ENCODE peak calls at places on chromosomes 1 and 21, in six cellular contexts. I is left lung, W is cardiac fibroblast, P is fibroblast of pulmonary artery, G is GM12865, R is endodermal cell. B is an unnamed sample.

GRCh38 chr1:32993215-32993566 is 28.6 kb upstream of the RNF19B start:
- DNase-seq in G (peak), P (no peak), I (no peak), R (no peak), W (no peak), B (no peak)

GRCh38 chr1:202210370-202210769 is 16.8 kb downstream of the LGR6 start:
- DNase-seq in R (peak), P (peak), W (no peak), G (no peak), I (peak), B (peak)

GRCh38 chr1:59354754-59355337 is 58.0 kb downstream of the FGGY start:
- DNase-seq in P (no peak), I (no peak), G (peak), R (no peak), W (peak), B (no peak)

GRCh38 chr1:111227875-111228747 is 598 bp downstream of the CHI3L2 start:
- DNase-seq in R (peak), I (no peak), P (peak), G (peak), W (peak), B (peak)

GRCh38 chr1:232923739-232924386 is 26.5 kb upstream of the NTPCR start:
- DNase-seq in P (no peak), G (peak), I (no peak), W (peak), R (no peak), B (no peak)

GRCh38 chr21:32604484-32604883 is 7.7 kb downstream of the CFAP298 start:
- DNase-seq in I (no peak), R (peak), G (no peak), W (no peak), P (no peak), B (no peak)

GRCh38 chr1:244163131-244163530 is 112.0 kb downstream of the ZBTB18 start:
- DNase-seq in W (peak), I (no peak), P (peak), G (no peak), R (no peak), B (no peak)

GRCh38 chr1:198472123-198472522 is 68.4 kb downstream of the ATP6V1G3 start:
- DNase-seq in W (no peak), G (no peak), R (no peak), P (no peak), I (no peak), B (no peak)

GRCh38 chr1:223611939-223612338 is 53.6 kb downstream of the CAPN8 start:
- DNase-seq in W (no peak), P (no peak), G (no peak), I (no peak), R (no peak), B (no peak)

GRCh38 chr1:247322849-247323586 is 8.6 kb downstream of the ZNF496 start:
- DNase-seq in G (no peak), P (no peak), W (no peak), R (no peak), I (no peak), B (no peak)

GRCh38 chr1:160108888-160109662 is 6.5 kb upstream of the ATP1A2 start:
- DNase-seq in G (peak), W (peak), P (peak), I (no peak), R (peak), B (peak)

GRCh38 chr1:48532976-48533375 is 61.0 kb upstream of the SPATA6 start:
- DNase-seq in G (no peak), P (no peak), R (peak), I (no peak), W (no peak), B (no peak)

GRCh38 chr1:214213136-214213535 is 67.8 kb upstream of the SMYD2 start:
- DNase-seq in I (no peak), G (no peak), W (peak), P (peak), R (no peak), B (peak)

GRCh38 chr1:187336769-187337168 is 508.0 kb downstream of the PLA2G4A start:
- DNase-seq in R (no peak), I (no peak), W (no peak), P (no peak), G (peak), B (no peak)

GRCh38 chr1:2097386-2098300 is 47.4 kb downstream of the PRKCZ start:
- DNase-seq in R (no peak), P (no peak), W (no peak), G (no peak), I (peak), B (no peak)

GRCh38 chr1:11434506-11434905 is 44.4 kb upstream of the DISP3 start:
- DNase-seq in I (peak), W (no peak), P (no peak), R (no peak), G (no peak), B (no peak)

GRCh38 chr1:227947678-227948492 is at the start of gene WNT9A:
- DNase-seq in I (peak), W (peak), R (peak), P (peak), G (no peak), B (peak)

GRCh38 chr1:200242379-200243041 is 167.3 kb downstream of the ZNF281 start:
- DNase-seq in R (no peak), I (no peak), W (peak), P (peak), G (no peak), B (peak)

GRCh38 chr1:37752583-37753471 is 12.1 kb downstream of the EPHA10 start:
- DNase-seq in R (peak), I (peak), W (no peak), P (peak), G (peak), B (no peak)

GRCh38 chr1:67966001-67966665 is 84.3 kb downstream of the DIRAS3 start:
- DNase-seq in P (no peak), R (no peak), G (no peak), I (no peak), W (peak), B (no peak)

GRCh38 chr21:26471116-26471505 is 102.0 kb downstream of the CYYR1 start:
- DNase-seq in I (no peak), W (no peak), G (no peak), P (no peak), R (no peak), B (no peak)

GRCh38 chr1:155083865-155084721 is 5.5 kb downstream of the EFNA3 start:
- DNase-seq in G (peak), R (peak), I (peak), W (peak), P (peak), B (peak)

GRCh38 chr1:155086182-155086741 is 7.6 kb downstream of the EFNA3 start:
- DNase-seq in P (peak), W (peak), R (peak), I (peak), G (peak), B (peak)

GRCh38 chr1:155084722-155085503 is 6.3 kb downstream of the EFNA3 start:
- DNase-seq in G (peak), P (peak), I (peak), R (peak), W (peak), B (peak)

GRCh38 chr1:155085504-155086181 is 7.0 kb downstream of the EFNA3 start:
- DNase-seq in W (peak), I (peak), R (peak), P (peak), G (peak), B (peak)

GRCh38 chr1:155086856-155087535 is 8.4 kb downstream of the EFNA3 start:
- DNase-seq in R (no peak), P (no peak), I (peak), G (no peak), W (no peak), B (no peak)
- TF ChIP-seq CTCF in R (no peak), P (no peak), I (no peak), G (no peak), W (no peak), B (no peak)

GRCh38 chr1:206687915-206688442 is 3.3 kb downstream of the MAPKAPK2 start:
- DNase-seq in P (no peak), I (no peak), W (peak), G (no peak), R (peak), B (peak)
- H3K4me3 ChIP-seq in P (peak), I (no peak), W (peak), G (no peak), R (no peak), B (peak)

GRCh38 chr1:57422271-57423134 is 1.4 kb downstream of the DAB1 start:
- DNase-seq in W (peak), I (peak), G (no peak), R (peak), P (peak), B (peak)

GRCh38 chr1:57421366-57421765 is 2.5 kb downstream of the DAB1 start:
- DNase-seq in R (no peak), P (no peak), W (no peak), I (no peak), G (no peak), B (peak)

GRCh38 chr1:57423135-57424131 is at the start of gene DAB1:
- DNase-seq in I (peak), R (peak), G (no peak), W (peak), P (no peak), B (peak)

GRCh38 chr1:57424231-57425027 is 569 bp upstream of the DAB1 start:
- DNase-seq in W (peak), I (peak), P (peak), G (no peak), R (peak), B (peak)
- TF ChIP-seq CTCF in W (peak), I (no peak), P (peak), G (no peak), R (peak), B (peak)

DNA sequence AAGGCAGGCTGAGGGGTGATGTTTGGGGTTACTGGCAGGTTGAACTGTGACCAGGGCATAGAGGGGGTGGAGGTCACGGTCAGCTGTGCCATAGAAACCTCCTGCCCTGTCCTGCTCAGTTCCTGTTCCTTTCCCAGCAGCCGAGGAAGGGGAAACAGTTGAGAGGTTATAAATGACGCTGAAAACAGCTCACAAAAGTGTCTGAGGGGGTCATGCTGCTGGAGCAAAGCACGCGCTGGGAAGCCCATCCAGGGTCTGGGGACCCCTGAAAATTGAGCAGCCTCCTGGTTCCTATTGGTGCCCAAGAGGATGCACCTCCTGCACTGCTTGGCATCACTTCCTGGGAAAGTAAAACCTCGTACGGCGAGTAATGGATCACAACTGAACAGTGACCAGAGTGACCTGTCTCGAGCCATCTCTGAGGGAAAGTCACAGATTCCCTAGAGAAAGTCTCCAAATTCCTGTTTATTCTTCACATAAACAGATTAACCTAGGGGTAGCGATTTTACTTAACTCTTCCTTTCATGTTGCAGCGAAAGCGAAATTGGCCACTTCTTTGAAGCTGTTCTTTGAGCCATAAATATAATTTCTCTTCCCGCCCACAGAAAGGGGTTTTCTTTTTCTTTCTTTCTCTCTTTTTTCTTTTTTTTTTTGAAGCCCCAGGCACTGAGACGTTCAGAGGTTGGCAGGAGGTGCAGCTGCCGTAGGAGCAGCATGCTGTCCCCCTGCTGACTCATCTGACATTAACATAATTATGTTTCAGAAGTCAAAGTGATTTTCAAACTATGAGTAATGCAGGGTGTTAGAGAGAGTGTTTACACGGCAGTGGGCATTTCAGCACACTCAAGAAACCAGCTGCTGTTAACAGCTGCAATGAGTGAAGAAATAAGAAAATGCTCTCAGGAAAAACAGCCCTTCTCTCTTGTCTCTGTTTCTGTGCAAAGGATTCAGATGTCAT is 41.8 kb upstream of the ATF3 start:
- DNase-seq in G (peak), P (peak), W (peak), R (no peak), I (no peak), B (peak)
- H3K4me3 ChIP-seq in G (peak), P (peak), W (peak), R (no peak), I (peak), B (peak)

GRCh38 chr1:71357708-71358107 is 276.9 kb upstream of the ZRANB2 start:
- DNase-seq in P (peak), R (peak), W (peak), I (no peak), G (no peak), B (no peak)
- TF ChIP-seq CTCF in P (peak), R (peak), W (peak), I (no peak), G (no peak), B (peak)

GRCh38 chr1:31934706-31935629 is 3.2 kb downstream of the PTP4A2 start:
- DNase-seq in P (peak), R (no peak), G (peak), I (no peak), W (peak), B (peak)
- H3K4me3 ChIP-seq in P (peak), R (peak), G (peak), I (no peak), W (peak), B (peak)

GRCh38 chr1:101567582-101568189 is 330.9 kb downstream of the S1PR1 start:
- DNase-seq in R (peak), P (peak), G (peak), W (peak), I (peak), B (peak)
- TF ChIP-seq CTCF in R (peak), P (peak), G (peak), W (peak), I (peak), B (peak)

GRCh38 chr1:27392778-27393635 is 585 bp downstream of the GPR3 start:
- DNase-seq in I (no peak), P (no peak), R (no peak), W (no peak), G (no peak), B (no peak)
- H3K4me3 ChIP-seq in I (peak), P (peak), R (peak), W (peak), G (peak), B (peak)